ENCODE peak calls at places on chromosomes 12 and 14, in nine cellular contexts. G is Kasumi-1; D is neural crest cell; K is GM06990; W is DMS 273 treated with DMSO at 0.1 percent for 48 hours; T is effector memory CD8-positive, alpha-beta T cell; N is sciatic nerve; E is RPMI8226; Z is esophagus squamous epithelium. F is an unnamed sample.

GRCh38 chr12:93039062-93039461 is 110.0 kb upstream of the EEA1 start:
- DNase-seq in N (no peak), K (no peak), W (no peak), E (no peak), G (no peak), D (no peak), Z (no peak), T (no peak), F (no peak)

GRCh38 chr12:51171884-51172514 is 936 bp downstream of the TFCP2 start:
- DNase-seq in Z (no peak), G (peak; percentile 20), W (no peak), E (no peak), N (no peak), D (no peak), T (no peak), K (no peak), F (no peak)

GRCh38 chr14:50333010-50333409 is 20.9 kb downstream of the DMAC2L start:
- DNase-seq in N (no peak), E (no peak), T (no peak), K (no peak), D (no peak), W (no peak), Z (no peak), G (no peak), F (no peak)

GRCh38 chr12:122862872-122863701 is 27.8 kb downstream of the HIP1R start:
- DNase-seq in D (no peak), E (no peak), N (peak; percentile 61), G (no peak), Z (no peak), W (no peak), T (no peak), K (no peak), F (no peak)

GRCh38 chr12:54047964-54048303 is 5.7 kb upstream of the HOXC4 start:
- DNase-seq in E (no peak), K (no peak), W (no peak), D (no peak), G (no peak), Z (no peak), T (no peak), N (no peak), F (no peak)

GRCh38 chr12:49389092-49389703 is 21.9 kb downstream of the SPATS2 start:
- DNase-seq in T (peak; percentile 51), N (peak; percentile 60), E (no peak), W (no peak), Z (no peak), D (no peak), K (no peak), G (no peak), F (peak; percentile 54)

GRCh38 chr12:108635201-108635996 is 1.7 kb upstream of the SELPLG start:
- DNase-seq in K (peak; percentile 82), Z (no peak), D (no peak), G (peak; percentile 88), W (no peak), E (peak; percentile 94), T (peak; percentile 56), N (peak; percentile 38), F (peak; percentile 27)

GRCh38 chr12:94873368-94874085 is 130.0 kb downstream of the NDUFA12 start:
- DNase-seq in E (peak; percentile 24), K (peak; percentile 86), N (no peak), G (no peak), Z (no peak), W (no peak), D (peak; percentile 14), T (no peak), F (no peak)

GRCh38 chr12:48973992-48974673 is 2.6 kb upstream of the WNT10B start:
- DNase-seq in N (peak; percentile 82), W (no peak), G (no peak), K (no peak), D (peak; percentile 71), T (no peak), E (no peak), Z (no peak), F (peak; percentile 55)

GRCh38 chr14:81571437-81571836 is 37.8 kb upstream of the SEL1L start:
- DNase-seq in N (no peak), Z (no peak), D (no peak), K (no peak), W (no peak), E (no peak), G (no peak), T (no peak), F (no peak)

GRCh38 chr12:100661300-100661951 is 87.9 kb downstream of the GAS2L3 start:
- DNase-seq in D (no peak), N (no peak), G (no peak), E (no peak), K (peak; percentile 14), W (no peak), Z (no peak), T (no peak), F (no peak)

GRCh38 chr12:93521225-93521854 is 51.1 kb upstream of the SOCS2 start:
- DNase-seq in Z (no peak), K (no peak), D (no peak), T (no peak), W (no peak), N (no peak), E (no peak), G (no peak), F (no peak)

GRCh38 chr12:38160318-38161122 is 156.1 kb upstream of the ALG10B start:
- DNase-seq in D (no peak), G (no peak), E (no peak), W (no peak), K (no peak), N (no peak), T (no peak), Z (no peak), F (no peak)

GRCh38 chr14:104799239-104799599 is 1.7 kb upstream of the ZBTB42 start:
- DNase-seq in W (no peak), D (no peak), E (no peak), G (no peak), K (no peak), T (no peak), N (no peak), Z (no peak), F (no peak)

GRCh38 chr12:6167327-6168280 is 32.6 kb upstream of the CD9 start:
- DNase-seq in D (no peak), T (no peak), N (no peak), K (peak; percentile 61), E (peak; percentile 15), W (no peak), G (peak; percentile 72), Z (no peak), F (no peak)

GRCh38 chr12:52515319-52515646 is 4.9 kb downstream of the KRT5 start:
- DNase-seq in W (no peak), D (no peak), T (no peak), N (no peak), G (no peak), E (no peak), Z (no peak), K (no peak), F (no peak)

GRCh38 chr12:115661103-115661502 is 616.4 kb downstream of the MED13L start:
- DNase-seq in T (no peak), Z (no peak), G (no peak), N (no peak), K (no peak), D (no peak), E (no peak), W (no peak), F (no peak)

GRCh38 chr12:2401040-2401439 is 348.3 kb downstream of the CACNA1C start:
- DNase-seq in Z (no peak), K (no peak), G (no peak), W (no peak), E (no peak), D (no peak), T (no peak), N (peak; percentile 34), F (no peak)

GRCh38 chr14:96904201-96904600 is 107.0 kb downstream of the VRK1 start:
- DNase-seq in E (no peak), Z (no peak), N (no peak), D (no peak), W (no peak), K (no peak), T (no peak), G (no peak), F (no peak)

GRCh38 chr12:92629349-92630065 is 73.3 kb upstream of the PLEKHG7 start:
- DNase-seq in E (peak; percentile 31), T (no peak), K (no peak), G (no peak), W (no peak), N (no peak), Z (no peak), D (no peak), F (no peak)